ENCODE peak calls at places on chromosomes 5 and 9, in seven cellular contexts. M is H7; V is heart left ventricle; U is cardiac muscle cell; F is fibroblast of mammary gland; Y is tibial nerve; B is CD4-positive, CD25-positive, alpha-beta regulatory T cell. L is an unnamed sample.
A peak's percentile ranks its signal among the peaks of the same experiment; 100 is the strongest.

GRCh38 chr5:170565077-170565476 is 61.3 kb downstream of the KCNIP1 start:
- DNase-seq in U (no peak), V (no peak), B (no peak), Y (no peak), M (no peak), F (no peak), L (no peak)

GRCh38 chr9:96171749-96172148 is 130.2 kb downstream of the HSD17B3 start:
- DNase-seq in V (no peak), B (no peak), F (no peak), Y (no peak), U (no peak), M (no peak), L (no peak)

GRCh38 chr5:138969323-138970013 is 94.3 kb upstream of the LRRTM2 start:
- DNase-seq in Y (no peak), B (no peak), V (peak; percentile 43), U (no peak), M (no peak), F (no peak), L (no peak)

GRCh38 chr9:76866689-76867088 is 39.2 kb downstream of the PRUNE2 start:
- DNase-seq in B (no peak), F (peak; percentile 96), U (no peak), V (no peak), M (peak; percentile 47), Y (no peak), L (peak; percentile 82)

GRCh38 chr5:88236866-88237642 is 31.6 kb downstream of the TMEM161B start:
- DNase-seq in V (no peak), U (no peak), M (no peak), B (no peak), F (peak; percentile 61), Y (no peak), L (peak; percentile 16)

GRCh38 chr9:18473551-18474279 is at the start of gene ADAMTSL1:
- DNase-seq in U (peak; percentile 82), V (peak; percentile 34), B (no peak), M (peak; percentile 63), Y (peak; percentile 21), F (peak; percentile 89), L (peak; percentile 84)

GRCh38 chr5:142613231-142613630 is 72.7 kb downstream of the FGF1 start:
- DNase-seq in M (no peak), V (no peak), F (peak; percentile 86), Y (no peak), U (no peak), B (no peak), L (no peak)

GRCh38 chr9:127307802-127308201 is 43.2 kb downstream of the GARNL3 start:
- DNase-seq in M (no peak), Y (no peak), B (no peak), U (no peak), V (peak; percentile 47), F (no peak), L (no peak)

GRCh38 chr9:92385474-92385873 is 18.9 kb downstream of the OGN start:
- DNase-seq in V (no peak), F (peak; percentile 38), B (no peak), U (no peak), Y (no peak), M (no peak), L (no peak)

GRCh38 chr9:16579872-16580432 is 290.5 kb downstream of the BNC2 start:
- DNase-seq in Y (no peak), B (no peak), V (no peak), U (no peak), F (no peak), M (no peak), L (no peak)

GRCh38 chr9:16572005-16572727 is 298.3 kb downstream of the BNC2 start:
- DNase-seq in V (no peak), F (no peak), U (no peak), B (no peak), Y (no peak), M (no peak), L (no peak)

GRCh38 chr9:16571127-16571848 is 299.2 kb downstream of the BNC2 start:
- DNase-seq in Y (no peak), F (peak; percentile 64), U (no peak), B (no peak), M (no peak), V (no peak), L (peak; percentile 43)

GRCh38 chr9:16575878-16576245 is 294.6 kb downstream of the BNC2 start:
- DNase-seq in M (no peak), B (no peak), F (no peak), U (no peak), Y (no peak), V (no peak), L (peak; percentile 46)

DNA sequence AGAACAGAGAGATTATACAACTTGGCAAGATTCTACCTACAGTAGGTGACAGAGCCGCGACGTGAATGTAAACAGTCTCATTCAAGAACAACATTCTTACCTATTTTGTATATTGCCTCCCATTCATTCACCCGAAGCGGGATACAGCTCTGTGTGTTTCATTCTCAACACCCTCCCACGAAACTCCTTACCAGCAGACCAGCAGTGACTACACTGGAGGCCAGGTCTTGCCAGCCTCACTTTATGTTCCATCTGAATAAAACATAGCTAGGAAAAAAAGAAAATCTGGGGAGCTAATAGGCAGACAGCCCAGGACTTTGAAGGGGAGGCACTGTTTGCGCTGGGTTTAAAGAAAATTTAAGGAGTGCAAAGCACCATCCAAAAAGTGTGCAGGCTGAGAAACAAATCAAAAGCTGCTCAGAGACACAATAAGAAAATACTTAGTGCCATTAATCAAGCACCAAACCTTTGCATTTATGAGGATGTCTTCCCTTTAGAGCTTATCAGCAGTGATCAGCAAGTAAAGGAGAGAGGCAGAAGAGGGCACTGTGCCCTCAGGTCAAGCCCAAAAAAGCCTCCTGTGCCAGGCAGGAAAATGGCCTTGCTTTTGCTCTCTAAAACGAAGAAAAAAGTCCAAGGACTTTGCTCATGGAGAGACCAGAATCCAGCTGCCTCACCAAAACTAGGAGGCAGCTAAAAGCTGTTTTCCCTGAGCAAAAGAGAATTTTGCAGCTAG is 295.2 kb downstream of the BNC2 start:
- DNase-seq in B (no peak), U (no peak), M (no peak), F (peak; percentile 28), Y (no peak), V (no peak), L (no peak)
- H3K4me3 ChIP-seq in B (no peak overlapping the region), U (no peak overlapping the region), M (no peak overlapping the region), F (no peak overlapping the region), Y (no peak overlapping the region), V (no peak overlapping the region), L (no peak overlapping the region)

DNA sequence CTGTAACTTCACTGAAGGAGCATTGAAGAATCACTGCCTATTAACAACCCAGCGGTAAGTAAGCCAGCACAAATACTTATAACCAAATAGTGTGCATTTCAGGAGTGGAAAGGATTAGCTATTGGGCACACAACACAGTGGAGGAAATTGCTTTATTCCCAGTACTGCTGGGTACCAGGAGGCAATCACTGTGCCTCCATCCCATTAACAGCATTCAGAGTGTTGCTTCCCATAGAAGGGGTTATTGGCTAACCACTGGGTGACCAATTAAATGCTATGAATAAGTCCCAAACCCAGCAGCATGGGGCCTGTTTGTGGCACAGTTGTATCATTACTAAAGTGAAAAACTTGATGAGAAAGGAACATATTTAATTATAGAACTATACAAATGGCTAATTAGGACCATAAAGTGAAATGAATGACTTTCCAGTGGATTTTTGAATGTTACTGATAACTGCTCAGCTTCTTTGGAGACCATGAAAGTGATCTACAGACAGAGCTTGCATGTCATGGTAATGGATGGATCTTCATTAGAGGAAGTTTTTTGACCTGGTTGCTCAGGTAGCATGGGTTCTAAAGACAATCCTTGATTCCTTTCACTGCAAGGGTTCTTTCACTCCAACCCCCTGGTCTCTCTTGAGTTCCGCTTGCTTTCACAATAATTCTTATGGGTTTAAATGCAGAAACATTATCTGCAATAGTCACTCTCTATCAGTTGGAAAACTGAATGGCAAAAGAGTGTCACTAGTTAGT is 413.3 kb upstream of the RORB start:
- DNase-seq in V (no peak), B (no peak), F (no peak), U (no peak), M (no peak), Y (no peak), L (no peak)
- H3K4me3 ChIP-seq in V (no peak overlapping the region), B (no peak overlapping the region), F (no peak overlapping the region), U (no peak overlapping the region), M (no peak overlapping the region), Y (no peak overlapping the region), L (no peak overlapping the region)

DNA sequence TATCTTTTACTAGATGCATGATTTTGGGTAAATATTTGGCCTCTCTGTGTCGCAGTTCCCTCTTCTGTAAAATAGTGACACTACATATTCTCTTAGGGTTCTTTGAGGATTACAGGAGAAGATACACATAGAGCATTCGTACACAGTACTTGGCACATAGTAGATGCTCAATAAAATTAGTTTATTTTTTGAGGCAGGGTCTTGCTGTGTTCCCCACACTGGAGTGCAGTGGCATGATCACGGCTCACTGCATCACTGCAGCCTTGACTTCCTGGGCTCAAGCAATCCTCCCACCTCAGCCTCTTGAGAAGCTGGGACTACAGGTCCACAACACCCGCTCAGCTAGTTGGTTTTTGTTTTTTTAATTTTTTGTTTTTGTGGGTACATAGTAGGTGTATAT is 1.6 kb downstream of the SCAI start:
- DNase-seq in M (no peak), U (no peak), V (no peak), F (no peak), Y (no peak), B (no peak), L (no peak)
- H3K4me3 ChIP-seq in M (no peak overlapping the region), U (no peak overlapping the region), V (peak overlapping the region; percentile 4), F (no peak overlapping the region), Y (no peak overlapping the region), B (peak overlapping the region; percentile 83), L (no peak overlapping the region)

GRCh38 chr9:101484046-101484445 is 48.5 kb upstream of the ALDOB start:
- DNase-seq in M (no peak), Y (no peak), U (no peak), B (no peak), F (no peak), V (no peak), L (no peak)

GRCh38 chr9:101485873-101486692 is 47.6 kb upstream of the RNF20 start:
- DNase-seq in V (peak; percentile 48), B (no peak), Y (no peak), U (peak; percentile 63), M (peak; percentile 56), F (peak; percentile 27), L (peak; percentile 21)

GRCh38 chr9:101486693-101487442 is 46.8 kb upstream of the RNF20 start:
- DNase-seq in F (peak; percentile 36), Y (no peak), B (no peak), M (peak; percentile 90), U (peak; percentile 64), V (peak; percentile 45), L (peak; percentile 46)

GRCh38 chr9:101487443-101487855 is 46.2 kb upstream of the RNF20 start:
- DNase-seq in Y (no peak), F (no peak), U (no peak), M (no peak), B (no peak), V (no peak), L (no peak)
- H3K4me3 ChIP-seq in Y (peak overlapping the region; percentile 55), F (peak overlapping the region; percentile 56), U (peak overlapping the region; percentile 56), M (no peak overlapping the region), B (no peak overlapping the region), V (peak overlapping the region; percentile 64), L (peak overlapping the region; percentile 73)